ENCODE peak calls at places on chromosomes 2 and 18, in eight cellular contexts. L is GM12864, A is adrenal gland, Z is body of pancreas, H is fibroblast of lung, Q is coronary artery, C is neural progenitor cell, B is heart right ventricle. Y is an unnamed sample.

GRCh38 chr2:26647981-26648380 is 6.8 kb upstream of the CIB4 start:
- DNase-seq in C (no peak), H (no peak), Z (no peak), Q (peak), L (no peak), B (no peak), A (no peak), Y (no peak)

GRCh38 chr2:127117603-127118002 is 10.6 kb upstream of the BIN1 start:
- DNase-seq in Z (no peak), H (no peak), B (no peak), A (no peak), C (no peak), L (no peak), Q (peak), Y (no peak)

GRCh38 chr18:34738173-34738894 is 28.2 kb downstream of the DTNA start:
- DNase-seq in B (no peak), H (peak), Q (no peak), C (peak), A (peak), L (no peak), Z (no peak), Y (peak)

GRCh38 chr2:101232770-101233169 is 19.9 kb upstream of the CNOT11 start:
- DNase-seq in Z (no peak), B (no peak), H (no peak), L (no peak), Q (no peak), A (no peak), C (no peak), Y (no peak)

GRCh38 chr2:69538249-69538648 is 101.0 kb upstream of the NFU1 start:
- DNase-seq in C (no peak), B (no peak), A (no peak), L (no peak), Q (no peak), H (no peak), Z (no peak), Y (no peak)

GRCh38 chr2:239223029-239223329 is 177.8 kb downstream of the HDAC4 start:
- DNase-seq in Z (no peak), B (no peak), A (no peak), C (no peak), L (no peak), Q (no peak), H (peak), Y (peak)

GRCh38 chr2:20049631-20050030 is 1.8 kb downstream of the LAPTM4A start:
- DNase-seq in Z (no peak), C (peak), H (peak), A (no peak), L (no peak), B (no peak), Q (no peak), Y (no peak)

GRCh38 chr2:147547425-147547824 is 297.4 kb upstream of the ACVR2A start:
- DNase-seq in Z (no peak), A (no peak), B (no peak), L (no peak), H (no peak), C (no peak), Q (no peak), Y (no peak)

GRCh38 chr2:45647986-45648520 is 3.4 kb upstream of the PRKCE start:
- DNase-seq in A (no peak), Z (no peak), L (no peak), B (no peak), Q (no peak), H (peak), C (no peak), Y (no peak)

GRCh38 chr2:198127627-198128026 is 323.2 kb downstream of the PLCL1 start:
- DNase-seq in B (peak), Z (peak), Q (no peak), C (peak), A (peak), H (peak), L (peak), Y (peak)

GRCh38 chr2:217366996-217367395 is 507.1 kb upstream of the TNP1 start:
- DNase-seq in A (no peak), C (no peak), Q (no peak), Z (no peak), B (no peak), L (no peak), H (no peak), Y (no peak)

GRCh38 chr2:10378189-10378588 is 69.9 kb downstream of the ODC1 start:
- DNase-seq in Z (peak), C (no peak), L (peak), Q (no peak), B (no peak), A (no peak), H (no peak), Y (no peak)

GRCh38 chr2:181680937-181681811 is 857 bp upstream of the NEUROD1 start:
- DNase-seq in Z (no peak), Q (no peak), A (no peak), L (no peak), B (no peak), C (no peak), H (no peak), Y (no peak)

GRCh38 chr2:8581601-8582041 is 100.2 kb upstream of the ID2 start:
- DNase-seq in C (no peak), A (peak), Z (no peak), Q (no peak), H (no peak), B (no peak), L (no peak), Y (no peak)

GRCh38 chr2:37472959-37473358 is 128.5 kb downstream of the QPCT start:
- DNase-seq in Z (no peak), Q (no peak), C (no peak), B (no peak), A (no peak), L (no peak), H (peak), Y (peak)

DNA sequence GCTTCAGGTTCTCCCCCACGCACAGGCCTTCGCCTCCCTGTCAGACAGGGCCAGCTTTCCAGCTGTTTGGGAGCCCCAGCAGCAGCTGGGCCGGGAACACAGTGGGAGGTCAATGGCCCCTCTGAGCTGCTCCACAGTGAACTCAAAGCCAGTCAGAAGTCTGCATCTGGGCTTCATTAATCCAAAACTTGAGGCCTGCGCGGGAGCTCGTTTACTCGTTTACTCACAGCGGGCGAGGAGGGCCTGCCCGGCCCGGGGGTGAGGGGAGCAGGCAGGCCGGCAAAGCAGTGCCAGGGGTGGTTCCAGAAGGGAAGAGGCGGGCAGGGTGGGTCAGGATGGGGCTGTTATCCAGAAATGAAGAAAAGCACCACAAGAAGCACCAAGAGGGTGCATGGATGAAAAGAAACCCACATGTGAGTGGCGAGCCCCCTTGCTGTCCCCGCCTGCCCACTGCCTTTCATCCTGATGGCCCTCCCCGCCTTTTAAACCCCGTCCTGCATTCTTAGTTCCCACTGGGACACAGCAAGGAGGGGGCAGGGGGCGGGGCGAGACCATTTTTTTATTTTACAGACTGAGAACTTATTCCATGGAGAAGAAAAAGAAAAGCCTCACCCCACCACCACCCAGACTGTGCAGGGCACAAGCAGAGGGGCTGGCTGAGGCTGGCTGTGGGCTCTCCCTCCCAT is 37.0 kb upstream of the SEMA4C start:
- DNase-seq in Q (peak), B (peak), A (peak), C (peak), H (peak), L (no peak), Z (no peak), Y (no peak)
- H3K4me3 ChIP-seq in Q (peak), B (peak), A (no peak), C (peak), H (no peak), L (no peak), Z (no peak), Y (no peak)

GRCh38 chr2:212005077-212005671 is 533.4 kb downstream of the ERBB4 start:
- DNase-seq in C (peak), H (peak), A (no peak), Q (no peak), B (peak), L (no peak), Z (no peak), Y (peak)
- TF ChIP-seq CTCF in C (peak), H (peak), A (no peak), Q (no peak), B (no peak), L (peak), Z (no peak), Y (peak)

GRCh38 chr2:1748741-1749488 is 4.6 kb upstream of the PXDN start:
- DNase-seq in B (no peak), H (no peak), Q (peak), C (no peak), L (no peak), A (no peak), Z (no peak), Y (no peak)
- H3K4me3 ChIP-seq in B (no peak), H (no peak), Q (no peak), C (no peak), L (no peak), A (no peak), Z (no peak), Y (no peak)

DNA sequence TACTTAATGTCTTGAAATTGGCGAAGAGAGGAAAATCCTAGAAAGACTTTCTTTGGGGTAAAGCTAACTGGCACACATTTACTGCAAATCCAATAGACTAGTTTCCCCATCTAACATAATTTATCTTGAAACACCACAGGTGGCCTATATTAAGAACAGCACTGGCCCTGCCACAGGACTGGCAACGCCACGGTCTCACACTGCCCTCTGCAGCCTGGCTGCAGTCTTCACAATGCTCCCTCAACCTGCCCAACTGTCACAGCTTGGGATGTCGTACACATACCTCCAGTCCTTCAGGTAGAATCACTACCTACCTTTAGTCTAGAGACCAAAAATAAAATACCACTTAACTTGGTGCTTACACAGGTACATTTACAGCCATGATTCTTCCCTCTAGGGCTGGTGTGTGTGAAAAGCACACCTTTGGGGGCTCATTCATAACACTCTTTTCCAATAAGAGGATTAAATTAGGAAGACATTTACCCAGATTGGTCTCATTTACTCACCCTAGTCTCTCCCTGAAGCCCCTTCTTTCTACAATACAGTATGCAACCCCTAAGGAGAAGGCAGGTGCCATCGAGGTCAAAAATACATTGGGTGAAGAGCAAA is 222.2 kb downstream of the C1D start:
- DNase-seq in B (peak), Q (no peak), H (peak), L (peak), Z (peak), A (peak), C (peak), Y (peak)
- TF ChIP-seq CTCF in B (peak), Q (peak), H (peak), L (peak), Z (peak), A (peak), C (peak), Y (peak)

DNA sequence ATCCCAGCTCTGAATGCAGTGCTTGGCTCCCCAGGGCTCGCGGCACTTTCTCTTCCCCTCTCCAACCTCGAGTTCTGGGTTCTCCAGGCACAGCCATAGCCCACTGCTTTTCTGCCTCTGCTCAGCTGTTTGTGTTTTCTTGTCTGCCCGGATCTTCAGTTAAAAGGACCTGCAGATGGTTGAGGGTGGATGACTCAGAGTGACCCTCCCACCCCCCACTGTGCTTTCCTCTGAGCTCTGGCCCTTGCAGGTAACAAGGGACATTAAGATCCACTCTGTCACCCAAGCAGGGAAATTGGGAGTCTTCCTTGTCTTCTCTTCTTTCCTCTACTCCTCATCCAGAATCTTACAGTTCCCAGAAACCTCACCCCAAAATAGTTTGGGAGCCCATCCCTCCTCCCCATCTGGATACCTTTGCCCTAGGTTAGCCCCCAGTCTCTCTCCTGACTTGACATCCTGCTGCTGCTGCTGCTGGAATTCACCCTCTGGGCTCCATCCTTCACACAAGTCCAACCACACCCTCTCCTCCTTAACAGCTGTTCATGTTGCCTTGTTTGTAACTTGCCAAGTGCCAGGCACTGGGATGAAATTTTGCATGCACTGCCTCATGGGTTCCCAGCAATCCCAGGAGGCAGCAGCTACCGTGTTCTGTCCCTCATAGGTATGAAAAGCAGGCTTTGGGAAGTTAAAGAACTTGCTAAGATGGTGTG is 157.9 kb upstream of the TTC39C start:
- DNase-seq in C (no peak), Z (no peak), Q (no peak), A (no peak), H (peak), B (no peak), L (no peak), Y (no peak)
- H3K4me3 ChIP-seq in C (no peak), Z (no peak), Q (no peak), A (no peak), H (no peak), B (no peak), L (no peak), Y (no peak)